ENCODE peak calls at places on chromosomes 12 and 14, in seven cellular contexts. R is A549, H is H7, P is DMS153, E is memory B cell, Y is HFFc6, X is LNCaP clone FGC. V is an unnamed sample.

GRCh38 chr12:59452259-59452658 is 143.6 kb upstream of the SLC16A7 start:
- DNase-seq in R (no peak), H (no peak), P (no peak), E (no peak), Y (peak), X (no peak), V (no peak)

GRCh38 chr14:103561381-103562134 is 899 bp downstream of the BAG5 start:
- DNase-seq in R (no peak), H (peak), P (no peak), E (no peak), Y (peak), X (no peak), V (no peak)

GRCh38 chr14:93045211-93045674 is 70.5 kb downstream of the ITPK1 start:
- DNase-seq in R (no peak), H (peak), P (no peak), E (no peak), Y (no peak), X (no peak), V (no peak)

GRCh38 chr12:48084841-48085460 is 20.9 kb downstream of the SENP1 start:
- DNase-seq in R (no peak), H (no peak), P (no peak), E (no peak), Y (no peak), X (no peak), V (no peak)

GRCh38 chr12:47820631-47821345 is 1.1 kb upstream of the HDAC7 start:
- DNase-seq in R (peak), H (peak), P (no peak), E (no peak), Y (peak), X (no peak), V (no peak)

GRCh38 chr14:52399886-52400599 is 85.9 kb downstream of the PTGER2 start:
- DNase-seq in R (no peak), H (peak), P (no peak), E (no peak), Y (no peak), X (peak), V (no peak)

GRCh38 chr12:104121001-104121400 is 17.0 kb downstream of the NFYB start:
- DNase-seq in R (peak), H (no peak), P (no peak), E (no peak), Y (peak), X (no peak), V (no peak)

GRCh38 chr14:24481622-24482324 is 26.3 kb downstream of the CMA1 start:
- DNase-seq in R (peak), H (peak), P (no peak), E (peak), Y (peak), X (peak), V (peak)

GRCh38 chr12:110175201-110175600 is 51.0 kb downstream of the IFT81 start:
- DNase-seq in R (no peak), H (no peak), P (no peak), E (no peak), Y (no peak), X (no peak), V (no peak)

GRCh38 chr12:93093243-93093642 is 164.1 kb upstream of the EEA1 start:
- DNase-seq in R (no peak), H (no peak), P (no peak), E (no peak), Y (no peak), X (no peak), V (no peak)

GRCh38 chr14:68951051-68951797 is 27.9 kb downstream of the ACTN1 start:
- DNase-seq in R (peak), H (no peak), P (no peak), E (no peak), Y (peak), X (no peak), V (no peak)

GRCh38 chr12:132658149-132658905 is 28.8 kb downstream of the POLE start:
- DNase-seq in R (no peak), H (no peak), P (no peak), E (no peak), Y (no peak), X (no peak), V (no peak)

GRCh38 chr12:70002912-70003255 is 177.9 kb downstream of the MYRFL start:
- DNase-seq in R (no peak), H (peak), P (no peak), E (no peak), Y (no peak), X (no peak), V (no peak)

GRCh38 chr14:74980398-74980745 is 22.3 kb upstream of the EIF2B2 start:
- DNase-seq in R (no peak), H (no peak), P (no peak), E (no peak), Y (no peak), X (no peak), V (no peak)

GRCh38 chr14:34946699-34947098 is 36.1 kb upstream of the SRP54 start:
- DNase-seq in R (no peak), H (no peak), P (no peak), E (no peak), Y (no peak), X (no peak), V (no peak)

GRCh38 chr12:124646385-124647230 is 79.2 kb upstream of the NCOR2 start:
- DNase-seq in R (no peak), H (no peak), P (no peak), E (no peak), Y (no peak), X (no peak), V (no peak)

GRCh38 chr12:98909749-98910148 is 264.7 kb downstream of the APAF1 start:
- DNase-seq in R (no peak), H (peak), P (no peak), E (no peak), Y (no peak), X (no peak), V (no peak)

GRCh38 chr12:81866081-81866480 is 106.9 kb upstream of the PPFIA2 start:
- DNase-seq in R (no peak), H (no peak), P (no peak), E (no peak), Y (no peak), X (no peak), V (no peak)

GRCh38 chr14:69896080-69896479 is 16.9 kb downstream of the SMOC1 start:
- DNase-seq in R (no peak), H (peak), P (no peak), E (no peak), Y (no peak), X (no peak), V (no peak)

GRCh38 chr14:99946652-99947489 is 118.4 kb upstream of the EVL start:
- DNase-seq in R (peak), H (peak), P (no peak), E (peak), Y (no peak), X (no peak), V (peak)

GRCh38 chr14:94682061-94682516 is 69.9 kb downstream of the SERPINA3 start:
- DNase-seq in R (no peak), H (peak), P (no peak), E (no peak), Y (no peak), X (no peak), V (no peak)

GRCh38 chr12:12899530-12900380 is 8.4 kb downstream of the GPRC5A start:
- DNase-seq in R (no peak), H (no peak), P (no peak), E (no peak), Y (peak), X (no peak), V (no peak)

GRCh38 chr14:53696217-53696965 is 260.2 kb downstream of the BMP4 start:
- DNase-seq in R (no peak), H (no peak), P (no peak), E (no peak), Y (no peak), X (no peak), V (no peak)

GRCh38 chr14:59185676-59186075 is 2.8 kb upstream of the DAAM1 start:
- DNase-seq in R (no peak), H (no peak), P (no peak), E (no peak), Y (no peak), X (no peak), V (no peak)

GRCh38 chr14:69204753-69205152 is 13.5 kb downstream of the EXD2 start:
- DNase-seq in R (no peak), H (no peak), P (peak), E (no peak), Y (no peak), X (no peak), V (no peak)

GRCh38 chr14:61320806-61321384 is 484 bp upstream of the PRKCH start:
- DNase-seq in R (no peak), H (peak), P (no peak), E (no peak), Y (no peak), X (peak), V (no peak)

GRCh38 chr12:60195483-60195882 is 599.7 kb downstream of the SLC16A7 start:
- DNase-seq in R (no peak), H (no peak), P (no peak), E (no peak), Y (no peak), X (no peak), V (no peak)

GRCh38 chr12:123131879-123132402 is 18.9 kb downstream of the PITPNM2 start:
- DNase-seq in R (no peak), H (no peak), P (peak), E (no peak), Y (no peak), X (no peak), V (peak)

GRCh38 chr12:131422185-131422515 is 288.7 kb upstream of the SFSWAP start:
- DNase-seq in R (no peak), H (no peak), P (no peak), E (no peak), Y (no peak), X (no peak), V (no peak)

GRCh38 chr12:105291531-105291930 is 39.0 kb upstream of the C12orf75 start:
- DNase-seq in R (no peak), H (no peak), P (no peak), E (no peak), Y (no peak), X (no peak), V (no peak)

GRCh38 chr12:15192721-15193120 is 28.5 kb downstream of the RERG start:
- DNase-seq in R (no peak), H (no peak), P (no peak), E (no peak), Y (no peak), X (no peak), V (no peak)

GRCh38 chr14:101039755-101040138 is 136.2 kb upstream of the RTL1 start:
- DNase-seq in R (no peak), H (no peak), P (no peak), E (no peak), Y (no peak), X (no peak), V (no peak)